ENCODE peak calls at places on chromosomes 4 and X, in seven cellular contexts. L is neural crest cell, O is tibial artery, B is progenitor cell of endocrine pancreas, Y is OCI-LY7, X is PC-9, E is spleen. Z is an unnamed sample.

GRCh38 chrX:106898462-106898861 is 4.7 kb downstream of the RIPPLY1 start:
- DNase-seq in L (no peak), O (no peak), B (no peak), Y (peak; percentile 53), X (no peak), E (no peak), Z (no peak)

GRCh38 chrX:139877710-139878414 is 55.0 kb downstream of the ATP11C start:
- DNase-seq in L (no peak), O (no peak), B (no peak), Y (no peak), X (no peak), E (no peak), Z (no peak)

GRCh38 chrX:20363003-20363674 is 96.4 kb upstream of the RPS6KA3 start:
- DNase-seq in L (no peak), O (no peak), B (no peak), Y (no peak), X (no peak), E (no peak), Z (no peak)

GRCh38 chr4:138085956-138086355 is 156.2 kb downstream of the SLC7A11 start:
- DNase-seq in L (no peak), O (no peak), B (no peak), Y (no peak), X (no peak), E (no peak), Z (no peak)

GRCh38 chr4:113209652-113210320 is 160.3 kb downstream of the ANK2 start:
- DNase-seq in L (no peak), O (no peak), B (no peak), Y (no peak), X (no peak), E (no peak), Z (no peak)

GRCh38 chr4:78954048-78954666 is 14.9 kb upstream of the PAQR3 start:
- DNase-seq in L (peak; percentile 22), O (no peak), B (no peak), Y (peak; percentile 40), X (peak; percentile 2), E (no peak), Z (no peak)

GRCh38 chr4:180054291-180054690 is 2188.9 kb upstream of the TENM3 start:
- DNase-seq in L (no peak), O (no peak), B (no peak), Y (no peak), X (no peak), E (no peak), Z (no peak)

GRCh38 chr4:164876680-164877324 is at the start of gene APELA:
- DNase-seq in L (no peak), O (no peak), B (no peak), Y (no peak), X (no peak), E (no peak), Z (no peak)

DNA sequence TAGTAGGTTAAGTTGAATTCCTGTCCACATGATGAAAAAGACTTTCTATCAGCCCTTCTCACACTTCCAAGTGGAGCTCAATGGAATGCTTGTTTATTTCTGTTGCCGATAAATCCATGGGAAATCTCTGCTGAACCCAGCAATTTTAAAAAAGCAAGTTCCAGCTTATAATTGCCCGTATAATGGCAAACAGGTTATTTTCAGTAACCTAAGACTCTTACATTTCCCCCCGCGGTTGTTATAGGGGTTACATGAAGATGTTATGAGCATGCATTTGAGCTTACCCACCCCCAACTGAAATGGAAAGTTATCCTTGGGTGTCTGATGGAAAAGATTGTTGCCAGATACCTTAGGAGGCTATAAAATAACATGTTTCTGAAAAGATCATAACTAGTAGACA is 136.2 kb downstream of the PALLD start:
- DNase-seq in L (no peak), O (no peak), B (no peak), Y (no peak), X (no peak), E (no peak), Z (no peak)
- TF ChIP-seq CTCF in L (no peak), O (no peak), B (no peak), Y (no peak), X (no peak), E (no peak), Z (no peak)

GRCh38 chr4:54317690-54318089 is 88.6 kb downstream of the PDGFRA start:
- DNase-seq in L (no peak), O (no peak), B (no peak), Y (no peak), X (no peak), E (no peak), Z (no peak)

GRCh38 chr4:54315561-54315960 is 86.5 kb downstream of the PDGFRA start:
- DNase-seq in L (no peak), O (no peak), B (no peak), Y (peak; percentile 72), X (no peak), E (no peak), Z (no peak)

GRCh38 chr4:54316139-54316538 is 87.0 kb downstream of the PDGFRA start:
- DNase-seq in L (no peak), O (no peak), B (no peak), Y (no peak), X (no peak), E (no peak), Z (no peak)

GRCh38 chr4:54320826-54321320 is 91.8 kb downstream of the PDGFRA start:
- DNase-seq in L (no peak), O (no peak), B (no peak), Y (no peak), X (no peak), E (no peak), Z (no peak)

GRCh38 chr4:54318904-54319303 is 89.8 kb downstream of the PDGFRA start:
- DNase-seq in L (peak; percentile 18), O (no peak), B (no peak), Y (peak; percentile 56), X (peak; percentile 1), E (no peak), Z (no peak)
- TF ChIP-seq CTCF in L (peak; percentile 84), O (peak; percentile 63), B (peak; percentile 81), Y (peak; percentile 90), X (peak; percentile 56), E (peak; percentile 46), Z (peak; percentile 56)

DNA sequence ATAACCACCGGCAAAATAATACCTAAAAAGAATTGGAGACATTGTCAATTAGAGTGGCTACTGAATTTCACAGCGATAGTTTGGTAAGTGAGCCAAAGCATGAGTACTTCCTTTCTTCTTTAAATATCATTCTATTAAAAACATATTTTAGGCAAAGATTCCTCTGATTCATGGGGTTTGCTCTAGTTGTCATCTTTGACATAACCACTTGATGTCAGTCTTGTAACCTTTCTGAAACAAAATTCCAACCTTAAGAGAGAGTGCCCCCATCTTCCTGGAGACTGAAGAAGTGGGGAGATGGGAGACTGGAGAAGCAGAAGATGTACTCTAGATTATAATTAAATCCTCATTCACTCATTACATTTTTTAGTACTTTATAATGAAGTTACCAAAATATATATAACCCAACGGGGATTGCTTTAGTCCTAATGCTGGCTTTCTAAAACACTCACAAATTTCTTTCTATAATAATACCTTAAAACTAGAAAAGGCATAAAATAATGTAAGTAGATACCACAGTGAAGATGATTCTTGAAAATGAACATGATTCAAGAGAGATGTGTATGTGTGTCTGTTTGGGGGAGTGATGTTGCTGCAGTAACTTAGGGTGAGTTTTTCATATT is 96.4 kb downstream of the EMCN start:
- DNase-seq in L (no peak), O (no peak), B (no peak), Y (peak; percentile 9), X (no peak), E (no peak), Z (no peak)
- TF ChIP-seq CTCF in L (peak; percentile 67), O (peak; percentile 46), B (peak; percentile 58), Y (peak; percentile 72), X (peak; percentile 73), E (no peak), Z (peak; percentile 51)

GRCh38 chrX:68935362-68935761 is 106.5 kb downstream of the EFNB1 start:
- DNase-seq in L (no peak), O (no peak), B (no peak), Y (no peak), X (no peak), E (no peak), Z (no peak)
- TF ChIP-seq CTCF in L (no peak), O (no peak), B (no peak), Y (no peak), X (no peak), E (no peak), Z (no peak)

GRCh38 chr4:2462218-2462991 is 6.5 kb upstream of the RNF4 start:
- DNase-seq in L (peak; percentile 63), O (peak; percentile 42), B (peak; percentile 57), Y (peak; percentile 84), X (peak; percentile 60), E (peak; percentile 91), Z (peak; percentile 32)
- TF ChIP-seq CTCF in L (peak; percentile 61), O (peak; percentile 62), B (peak; percentile 58), Y (peak; percentile 67), X (no peak), E (peak; percentile 54), Z (peak; percentile 58)